ENCODE peak calls at places on chromosomes 4 and X, in seven cellular contexts. O, A, L, W, P, J and U are unnamed samples.

GRCh38 chr4:178554352-178554751 is 1112.1 kb upstream of the AGA start:
- DNase-seq in O (no peak), A (no peak), L (no peak), W (no peak), P (no peak), J (no peak), U (no peak)

GRCh38 chrX:138128025-138128671 is 562.2 kb downstream of the ZIC3 start:
- DNase-seq in O (no peak), A (peak; percentile 75), L (peak; percentile 1), W (peak; percentile 40), P (peak; percentile 64), J (peak; percentile 1), U (peak; percentile 45)

GRCh38 chrX:118973389-118974087 is 880 bp upstream of the LONRF3 start:
- DNase-seq in O (peak; percentile 51), A (peak; percentile 4), L (no peak), W (no peak), P (no peak), J (no peak), U (no peak)

GRCh38 chrX:119407681-119408080 is 8.5 kb downstream of the SLC25A43 start:
- DNase-seq in O (no peak), A (no peak), L (no peak), W (no peak), P (no peak), J (no peak), U (peak; percentile 59)

GRCh38 chrX:46628406-46629371 is 55.1 kb downstream of the CHST7 start:
- DNase-seq in O (no peak), A (no peak), L (no peak), W (no peak), P (no peak), J (no peak), U (peak; percentile 81)

GRCh38 chr4:186514271-186514950 is 41.0 kb downstream of the MTNR1A start:
- DNase-seq in O (no peak), A (peak; percentile 41), L (peak; percentile 16), W (no peak), P (no peak), J (no peak), U (no peak)

GRCh38 chrX:109294097-109294815 is 187.6 kb downstream of the GUCY2F start:
- DNase-seq in O (no peak), A (no peak), L (no peak), W (no peak), P (no peak), J (no peak), U (peak; percentile 30)

GRCh38 chrX:141405486-141405877 is 163.2 kb upstream of the SPANXC start:
- DNase-seq in O (no peak), A (peak; percentile 79), L (no peak), W (no peak), P (no peak), J (peak; percentile 48), U (peak; percentile 39)

GRCh38 chrX:121365572-121366161 is 318.3 kb downstream of the GLUD2 start:
- DNase-seq in O (no peak), A (no peak), L (no peak), W (peak; percentile 10), P (peak; percentile 55), J (no peak), U (no peak)

GRCh38 chrX:150525061-150525919 is 43.1 kb upstream of the MTM1 start:
- DNase-seq in O (peak; percentile 82), A (no peak), L (no peak), W (no peak), P (no peak), J (no peak), U (no peak)

GRCh38 chrX:154352466-154352865 is 22.0 kb downstream of the FLNA start:
- DNase-seq in O (no peak), A (no peak), L (no peak), W (no peak), P (no peak), J (no peak), U (no peak)

GRCh38 chr4:30094866-30095265 is 625.3 kb upstream of the PCDH7 start:
- DNase-seq in O (no peak), A (peak; percentile 35), L (no peak), W (no peak), P (no peak), J (peak; percentile 7), U (peak; percentile 60)

GRCh38 chr4:19615086-19615689 is 636.5 kb upstream of the SLIT2 start:
- DNase-seq in O (peak; percentile 15), A (no peak), L (no peak), W (no peak), P (no peak), J (no peak), U (no peak)

GRCh38 chr4:94375364-94375763 is 32.7 kb upstream of the HPGDS start:
- DNase-seq in O (no peak), A (no peak), L (no peak), W (no peak), P (peak; percentile 64), J (no peak), U (no peak)

GRCh38 chr4:139655116-139655515 is 10.5 kb upstream of the MGST2 start:
- DNase-seq in O (no peak), A (peak; percentile 48), L (no peak), W (peak; percentile 54), P (no peak), J (no peak), U (peak; percentile 62)

GRCh38 chrX:307261-308111 is 11.1 kb downstream of the GTPBP6 start:
- DNase-seq in O (peak; percentile 51), A (no peak), L (no peak), W (no peak), P (no peak), J (no peak), U (no peak)

GRCh38 chrX:155023907-155024833 is 1.6 kb upstream of the F8 start:
- DNase-seq in O (no peak), A (no peak), L (no peak), W (no peak), P (no peak), J (no peak), U (no peak)

GRCh38 chrX:9789555-9789954 is 3.3 kb downstream of the SHROOM2 start:
- DNase-seq in O (no peak), A (no peak), L (no peak), W (no peak), P (peak; percentile 84), J (no peak), U (no peak)

GRCh38 chr4:157221895-157222763 is 1.6 kb downstream of the GRIA2 start:
- DNase-seq in O (peak; percentile 43), A (no peak), L (no peak), W (peak; percentile 69), P (peak; percentile 87), J (no peak), U (no peak)

GRCh38 chr4:138405934-138406567 is 163.9 kb upstream of the SLC7A11 start:
- DNase-seq in O (no peak), A (peak; percentile 49), L (no peak), W (no peak), P (no peak), J (peak; percentile 38), U (peak; percentile 75)

GRCh38 chr4:56817840-56818491 is 3.5 kb downstream of the SPINK2 start:
- DNase-seq in O (no peak), A (peak; percentile 71), L (no peak), W (no peak), P (no peak), J (no peak), U (no peak)

GRCh38 chr4:182189107-182189878 is 53.9 kb upstream of the TENM3 start:
- DNase-seq in O (no peak), A (peak; percentile 18), L (no peak), W (peak; percentile 51), P (no peak), J (peak; percentile 66), U (peak; percentile 100)

GRCh38 chr4:113979973-113980615 is 647 bp upstream of the ARSJ start:
- DNase-seq in O (no peak), A (peak; percentile 38), L (no peak), W (no peak), P (peak; percentile 61), J (no peak), U (no peak)

GRCh38 chrX:125709532-125709931 is 389.9 kb downstream of the TEX13C start:
- DNase-seq in O (no peak), A (no peak), L (no peak), W (no peak), P (no peak), J (no peak), U (no peak)

GRCh38 chrX:125709074-125709473 is 389.4 kb downstream of the TEX13C start:
- DNase-seq in O (no peak), A (no peak), L (no peak), W (no peak), P (no peak), J (no peak), U (no peak)

GRCh38 chrX:125711103-125711502 is 391.4 kb downstream of the TEX13C start:
- DNase-seq in O (no peak), A (no peak), L (no peak), W (no peak), P (no peak), J (no peak), U (no peak)

GRCh38 chrX:125710403-125711062 is 390.9 kb downstream of the TEX13C start:
- DNase-seq in O (no peak), A (no peak), L (no peak), W (no peak), P (no peak), J (no peak), U (no peak)

GRCh38 chrX:125713633-125714032 is 394.0 kb downstream of the TEX13C start:
- DNase-seq in O (no peak), A (no peak), L (no peak), W (no peak), P (no peak), J (no peak), U (no peak)
- TF ChIP-seq CTCF in O (no peak), A (no peak), L (no peak), W (no peak), P (no peak), J (no peak), U (no peak)

GRCh38 chrX:15854080-15854655 is 445 bp downstream of the AP1S2 start:
- DNase-seq in O (peak; percentile 73), A (peak; percentile 22), L (no peak), W (peak; percentile 79), P (peak; percentile 85), J (no peak), U (peak; percentile 3)
- TF ChIP-seq CTCF in O (peak; percentile 19), A (peak; percentile 36), L (no peak), W (peak; percentile 50), P (peak; percentile 68), J (peak; percentile 27), U (no peak)

GRCh38 chrX:32678487-32678886 is 532.9 kb downstream of the DMD start:
- DNase-seq in O (no peak), A (no peak), L (no peak), W (no peak), P (no peak), J (no peak), U (no peak)

GRCh38 chrX:32673193-32673592 is 538.2 kb downstream of the DMD start:
- DNase-seq in O (no peak), A (peak; percentile 2), L (no peak), W (peak; percentile 33), P (no peak), J (peak; percentile 0), U (peak; percentile 1)
- TF ChIP-seq CTCF in O (peak; percentile 41), A (peak; percentile 17), L (no peak), W (peak; percentile 50), P (peak; percentile 72), J (no peak), U (peak; percentile 6)

DNA sequence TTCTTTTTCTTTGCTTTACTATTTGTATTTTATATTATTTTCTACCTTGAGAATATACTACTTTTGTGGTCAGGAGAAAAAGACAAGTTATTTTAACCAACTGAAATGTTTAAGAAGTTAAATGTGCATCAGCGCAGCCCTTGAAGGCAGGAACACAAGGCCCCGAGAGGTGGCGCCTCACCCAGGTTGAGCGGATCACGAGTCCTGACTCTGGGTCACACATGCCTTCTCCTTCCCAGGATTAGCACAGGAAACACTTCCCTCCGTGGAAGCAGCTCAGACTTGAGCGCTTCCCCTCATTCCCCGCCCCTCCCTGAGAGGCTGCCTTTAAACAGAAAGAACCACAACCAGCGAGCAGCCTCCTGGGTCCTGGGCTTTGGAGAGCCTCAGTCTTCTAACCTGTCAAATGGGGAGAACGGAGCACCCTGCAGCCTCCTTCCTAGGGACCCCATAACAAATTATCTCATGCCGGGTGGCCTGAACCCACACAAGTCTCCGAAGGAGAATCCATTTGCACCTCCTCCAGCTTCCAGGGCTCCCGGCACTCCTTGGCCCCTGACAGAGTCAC is 217.6 kb downstream of the AFAP1 start:
- DNase-seq in O (no peak), A (peak; percentile 48), L (no peak), W (no peak), P (no peak), J (no peak), U (no peak)
- TF ChIP-seq CTCF in O (no peak), A (peak; percentile 66), L (peak; percentile 37), W (peak; percentile 11), P (peak; percentile 52), J (no peak), U (no peak)